ENCODE peak calls at places on chromosomes 2 and 18, in five cellular contexts. K, O, P, H and N are unnamed samples. For H3K36me3, the result is how much of the 10 kb centered on the place peaks cover.

GRCh38 chr18:39624934-39625333 is 2059.3 kb upstream of the CELF4 start:
- DNase-seq in K (no peak), O (no peak), P (peak), H (no peak), N (no peak)

GRCh38 chr2:127153691-127154158 is 46.8 kb upstream of the BIN1 start:
- DNase-seq in K (peak), O (no peak), P (peak), H (no peak), N (no peak)

GRCh38 chr2:228853151-228853550 is 417.9 kb downstream of the PID1 start:
- DNase-seq in K (no peak), O (no peak), P (peak), H (no peak), N (no peak)

GRCh38 chr2:222281495-222281894 is 17.3 kb downstream of the PAX3 start:
- DNase-seq in K (no peak), O (no peak), P (no peak), H (no peak), N (no peak)

GRCh38 chr2:24164416-24164973 is 10.4 kb upstream of the FAM228A start:
- DNase-seq in K (peak), O (no peak), P (peak), H (peak), N (peak)

GRCh38 chr2:152629202-152629601 is 88.1 kb downstream of the PRPF40A start:
- DNase-seq in K (no peak), O (no peak), P (no peak), H (no peak), N (no peak)

GRCh38 chr2:221293949-221294736 is 278.0 kb downstream of the EPHA4 start:
- DNase-seq in K (no peak), O (no peak), P (no peak), H (no peak), N (no peak)

GRCh38 chr2:45452866-45453265 is 158.2 kb downstream of the SRBD1 start:
- DNase-seq in K (no peak), O (no peak), P (no peak), H (no peak), N (no peak)

GRCh38 chr2:71788186-71788525 is 334.8 kb downstream of the DYSF start:
- DNase-seq in K (no peak), O (peak), P (no peak), H (no peak), N (no peak)

GRCh38 chr18:51946946-51947345 is 393.1 kb upstream of the DCC start:
- DNase-seq in K (no peak), O (no peak), P (no peak), H (no peak), N (no peak)

GRCh38 chr18:9101730-9102390 is 639 bp upstream of the NDUFV2 start:
- DNase-seq in K (peak), O (no peak), P (peak), H (no peak), N (no peak)

GRCh38 chr2:74902281-74902860 is 56.1 kb upstream of the POLE4 start:
- DNase-seq in K (no peak), O (no peak), P (no peak), H (no peak), N (no peak)

GRCh38 chr2:10272464-10272863 is 30.2 kb upstream of the HPCAL1 start:
- DNase-seq in K (no peak), O (peak), P (no peak), H (no peak), N (peak)

GRCh38 chr2:135942936-135943688 is 42.3 kb downstream of the DARS1 start:
- DNase-seq in K (no peak), O (no peak), P (no peak), H (no peak), N (no peak)

GRCh38 chr2:230925443-230925878 is 419 bp upstream of the GPR55 start:
- DNase-seq in K (no peak), O (peak), P (no peak), H (no peak), N (peak)

GRCh38 chr2:12412898-12413305 is 303.8 kb upstream of the TRIB2 start:
- DNase-seq in K (no peak), O (no peak), P (no peak), H (no peak), N (no peak)

GRCh38 chr2:25197336-25198208 is 29.2 kb upstream of the POMC start:
- DNase-seq in K (no peak), O (no peak), P (no peak), H (no peak), N (peak)

GRCh38 chr2:109612991-109613921 is 510 bp downstream of the SEPTIN10 start:
- DNase-seq in K (no peak), O (no peak), P (peak), H (peak), N (no peak)

GRCh38 chr18:32349728-32350395 is 120.8 kb downstream of the GAREM1 start:
- DNase-seq in K (peak), O (no peak), P (peak), H (peak), N (no peak)

GRCh38 chr2:61952291-61952690 is 46.8 kb downstream of the COMMD1 start:
- DNase-seq in K (no peak), O (no peak), P (no peak), H (no peak), N (no peak)

GRCh38 chr2:231257763-231258162 is 59.3 kb downstream of the ARMC9 start:
- DNase-seq in K (no peak), O (no peak), P (no peak), H (no peak), N (no peak)

GRCh38 chr18:36381075-36381474 is 83.6 kb downstream of the FHOD3 start:
- DNase-seq in K (no peak), O (no peak), P (no peak), H (no peak), N (no peak)

GRCh38 chr2:61853086-61853847 is 593 bp downstream of the FAM161A start:
- DNase-seq in K (peak), O (no peak), P (peak), H (peak), N (peak)

GRCh38 chr2:128311755-128312341 is 6.8 kb downstream of the HS6ST1 start:
- DNase-seq in K (no peak), O (no peak), P (no peak), H (peak), N (no peak)

GRCh38 chr18:1806884-1807615 is 764.3 kb downstream of the METTL4 start:
- DNase-seq in K (no peak), O (no peak), P (no peak), H (no peak), N (no peak)

GRCh38 chr2:164009801-164010337 is 274.1 kb upstream of the FIGN start:
- DNase-seq in K (no peak), O (no peak), P (no peak), H (no peak), N (no peak)

GRCh38 chr2:190698895-190699294 is 50.0 kb downstream of the NAB1 start:
- DNase-seq in K (no peak), O (no peak), P (no peak), H (no peak), N (no peak)

GRCh38 chr18:43046324-43046723 is 69.2 kb downstream of the RIT2 start:
- DNase-seq in K (no peak), O (no peak), P (no peak), H (no peak), N (no peak)

GRCh38 chr2:20062615-20063545 is 11.5 kb upstream of the LAPTM4A start:
- DNase-seq in K (no peak), O (no peak), P (no peak), H (no peak), N (no peak)

GRCh38 chr2:112841399-112842044 is 4.9 kb upstream of the IL1B start:
- DNase-seq in K (no peak), O (no peak), P (no peak), H (no peak), N (no peak)

GRCh38 chr2:39593439-39594393 is 72.0 kb upstream of the TMEM178A start:
- DNase-seq in K (peak), O (no peak), P (peak), H (no peak), N (no peak)

GRCh38 chr18:39191931-39192330 is 1626.3 kb upstream of the CELF4 start:
- DNase-seq in K (no peak), O (no peak), P (no peak), H (no peak), N (no peak)

GRCh38 chr2:99442837-99443236 is 47.0 kb downstream of the REV1 start:
- DNase-seq in K (no peak), O (no peak), P (peak), H (no peak), N (no peak)

GRCh38 chr2:212114489-212114888 is 424.1 kb downstream of the ERBB4 start:
- DNase-seq in K (no peak), O (no peak), P (no peak), H (no peak), N (no peak)

GRCh38 chr2:233089851-233090250 is 29.7 kb downstream of the INPP5D start:
- DNase-seq in K (no peak), O (no peak), P (no peak), H (peak), N (peak)

GRCh38 chr2:233088598-233089345 is 28.6 kb downstream of the INPP5D start:
- DNase-seq in K (no peak), O (no peak), P (no peak), H (peak), N (peak)

GRCh38 chr2:233085839-233086150 is 25.7 kb downstream of the INPP5D start:
- DNase-seq in K (no peak), O (no peak), P (no peak), H (no peak), N (no peak)

GRCh38 chr2:233085037-233085838 is 25.1 kb downstream of the INPP5D start:
- DNase-seq in K (no peak), O (no peak), P (no peak), H (peak), N (peak)

DNA sequence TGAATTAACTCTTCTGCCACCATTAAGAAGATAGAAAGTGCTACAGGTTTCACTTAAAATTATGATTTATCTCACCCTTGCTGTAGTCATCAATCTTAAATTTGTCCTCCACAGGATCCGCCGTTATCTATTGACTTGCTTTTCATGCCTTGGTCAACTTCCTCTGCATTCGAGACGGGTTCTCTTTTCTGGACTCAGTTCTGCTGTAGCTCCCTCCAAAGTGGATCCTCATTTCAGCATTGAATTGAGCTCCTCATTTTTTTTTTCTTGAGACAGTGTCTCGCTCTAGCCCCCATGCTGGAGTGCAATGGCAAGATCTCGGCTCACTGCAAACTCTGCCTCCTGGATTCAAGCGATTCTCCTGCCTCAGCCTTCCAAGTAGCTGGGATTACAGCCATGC is 27.6 kb downstream of the INPP5D start:
- DNase-seq in K (no peak), O (no peak), P (no peak), H (peak), N (no peak)
- H3K36me3 ChIP-seq in K (under half), O (half or more), P (under half), H (under half), N (under half)

DNA sequence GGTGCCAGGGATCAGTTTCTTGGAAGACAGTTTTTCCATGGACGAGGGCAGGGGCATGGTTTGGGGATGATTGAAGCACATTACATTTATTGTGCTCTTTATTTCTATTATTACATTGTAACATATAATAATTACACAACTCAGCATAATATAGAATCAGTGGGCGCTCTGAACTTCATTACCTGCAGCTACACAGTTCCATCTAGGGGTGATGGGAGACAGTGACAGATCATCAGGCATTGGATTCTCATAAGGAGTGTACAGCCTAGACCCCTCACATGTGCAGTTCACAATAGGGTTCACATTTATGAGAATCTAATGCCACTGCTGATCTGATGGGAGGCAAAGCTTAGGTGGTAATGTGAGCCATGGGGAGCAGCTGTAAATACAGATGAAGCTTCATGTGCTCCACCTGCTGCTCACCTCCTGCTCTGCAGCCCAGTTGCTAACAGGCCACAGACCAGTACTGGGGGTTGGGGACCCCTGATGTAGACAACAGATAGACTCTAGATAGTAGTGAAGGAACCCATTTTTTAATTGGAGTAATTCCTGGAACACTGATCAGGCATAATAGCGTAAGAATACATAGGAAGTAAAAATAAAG is 41.5 kb upstream of the MC4R start:
- DNase-seq in K (peak), O (no peak), P (peak), H (no peak), N (no peak)
- TF ChIP-seq CTCF in K (peak), O (no peak), P (peak), H (peak), N (peak)

DNA sequence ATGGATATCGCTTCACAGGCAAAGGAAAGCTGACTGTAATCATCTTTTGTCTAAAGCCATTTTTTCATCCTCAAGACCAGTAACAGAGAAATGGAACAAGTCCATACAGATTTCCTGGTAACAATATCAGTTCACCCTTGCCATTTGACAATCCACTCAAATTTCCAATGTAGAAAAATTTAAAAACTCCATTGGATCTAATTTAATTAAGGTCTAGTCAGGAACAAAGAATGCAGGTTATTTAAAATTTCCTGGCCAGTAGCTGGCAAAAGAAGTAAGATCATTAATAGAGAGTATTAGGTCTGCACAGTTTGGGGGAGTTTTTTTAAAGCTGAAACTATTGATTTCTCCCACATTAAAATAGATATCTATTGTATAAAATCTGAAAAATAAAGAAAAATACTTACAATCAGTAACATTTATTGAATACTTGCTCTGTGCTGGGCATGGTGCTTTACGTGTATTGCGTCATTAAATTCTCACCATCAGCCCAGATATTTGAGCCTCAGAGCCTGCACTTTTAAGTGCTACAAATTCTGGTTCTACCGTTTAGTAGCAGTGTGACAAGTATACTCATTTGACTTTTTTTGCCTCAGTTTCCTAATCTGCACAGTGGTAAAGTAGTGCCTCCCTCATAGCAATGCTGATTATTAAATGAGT is 41.8 kb downstream of the SMARCAL1 start:
- DNase-seq in K (no peak), O (no peak), P (no peak), H (no peak), N (no peak)
- H3K36me3 ChIP-seq in K (under half), O (half or more), P (under half), H (under half), N (half or more)

GRCh38 chr2:233865838-233866237 is 2.3 kb downstream of the MSL3B start:
- DNase-seq in K (no peak), O (no peak), P (peak), H (no peak), N (no peak)
- TF ChIP-seq CTCF in K (peak), O (no peak), P (peak), H (no peak), N (no peak)

GRCh38 chr18:77068321-77068841 is 64.2 kb downstream of the MBP start:
- DNase-seq in K (no peak), O (peak), P (peak), H (peak), N (no peak)
- H3K36me3 ChIP-seq in K (under half), O (under half), P (under half), H (under half), N (under half)

DNA sequence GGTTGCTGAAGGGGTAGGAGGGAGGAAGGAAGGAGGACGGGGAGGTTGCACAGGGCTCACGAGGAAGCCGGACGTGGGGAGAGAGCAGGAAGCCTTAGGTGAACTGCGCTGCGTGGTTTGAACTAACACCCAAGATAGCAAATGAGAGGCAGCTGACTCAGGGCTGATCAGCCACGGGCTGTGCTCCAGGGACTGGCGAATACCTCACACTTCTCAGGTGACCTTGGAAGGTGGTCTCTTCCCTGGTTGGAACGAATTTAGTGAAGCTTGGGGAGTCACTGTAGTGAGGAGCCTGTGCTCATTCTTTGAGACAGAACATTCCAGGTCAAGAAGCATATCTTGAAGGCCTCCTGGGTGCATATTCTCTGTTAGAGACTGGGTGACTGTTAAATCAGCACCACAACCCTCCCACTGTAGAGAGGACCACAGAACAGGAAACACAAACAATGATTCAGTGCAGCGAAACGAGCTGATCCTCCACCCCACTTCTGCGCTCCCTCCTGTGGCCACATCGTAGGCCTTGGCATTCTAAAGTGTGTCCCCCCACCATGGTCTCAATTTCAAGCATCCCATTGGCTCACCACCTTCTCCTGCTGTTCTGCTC is 33.8 kb downstream of the TOGARAM2 start:
- DNase-seq in K (no peak), O (peak), P (peak), H (peak), N (no peak)
- TF ChIP-seq CTCF in K (no peak), O (no peak), P (peak), H (peak), N (no peak)